ENCODE peak calls at places on chromosomes 12 and 14, in nine cellular contexts. One of them, this sample, is unnamed.

GRCh38 chr12:50650285-50650684 is 113.6 kb upstream of the ATF1 start:
- DNase-seq in RWPE1: no peak
- DNase-seq in MV-4-11: no peak
- DNase-seq in OCI-LY7: no peak
- DNase-seq in NCI-H1417: no peak
- DNase-seq in lower leg skin: no peak
- DNase-seq in astrocyte of the spinal cord: no peak
- DNase-seq in stimulated activated CD4-positive, alpha-beta T cell treated with anti-CD3 and anti-CD28 coated beads, Interleukin-1b, Interleukin-23, amount 100 ng/mL, for 24 hours: no peak
- DNase-seq in LoVo: no peak
- DNase-seq in this sample: no peak

GRCh38 chr12:4648099-4648498 is 752 bp downstream of the AKAP3 start:
- DNase-seq in stimulated activated CD4-positive, alpha-beta T cell treated with anti-CD3 and anti-CD28 coated beads, Interleukin-1b, Interleukin-23, amount 100 ng/mL, for 24 hours: no peak
- DNase-seq in LoVo: no peak
- DNase-seq in astrocyte of the spinal cord: no peak
- DNase-seq in OCI-LY7: peak
- DNase-seq in NCI-H1417: no peak
- DNase-seq in MV-4-11: peak
- DNase-seq in RWPE1: no peak
- DNase-seq in lower leg skin: no peak
- DNase-seq in this sample: peak

GRCh38 chr12:32261638-32262037 is 137.7 kb upstream of the FGD4 start:
- DNase-seq in MV-4-11: no peak
- DNase-seq in RWPE1: no peak
- DNase-seq in lower leg skin: no peak
- DNase-seq in NCI-H1417: no peak
- DNase-seq in stimulated activated CD4-positive, alpha-beta T cell treated with anti-CD3 and anti-CD28 coated beads, Interleukin-1b, Interleukin-23, amount 100 ng/mL, for 24 hours: no peak
- DNase-seq in OCI-LY7: peak
- DNase-seq in LoVo: no peak
- DNase-seq in astrocyte of the spinal cord: no peak
- DNase-seq in this sample: no peak

GRCh38 chr12:84694111-84694510 is 218.5 kb downstream of the SLC6A15 start:
- DNase-seq in OCI-LY7: no peak
- DNase-seq in RWPE1: no peak
- DNase-seq in MV-4-11: no peak
- DNase-seq in astrocyte of the spinal cord: peak
- DNase-seq in stimulated activated CD4-positive, alpha-beta T cell treated with anti-CD3 and anti-CD28 coated beads, Interleukin-1b, Interleukin-23, amount 100 ng/mL, for 24 hours: no peak
- DNase-seq in lower leg skin: no peak
- DNase-seq in NCI-H1417: no peak
- DNase-seq in LoVo: no peak
- DNase-seq in this sample: no peak

GRCh38 chr14:49207451-49207850 is 378.7 kb downstream of the RPS29 start:
- DNase-seq in NCI-H1417: no peak
- DNase-seq in stimulated activated CD4-positive, alpha-beta T cell treated with anti-CD3 and anti-CD28 coated beads, Interleukin-1b, Interleukin-23, amount 100 ng/mL, for 24 hours: no peak
- DNase-seq in astrocyte of the spinal cord: no peak
- DNase-seq in RWPE1: no peak
- DNase-seq in MV-4-11: no peak
- DNase-seq in OCI-LY7: no peak
- DNase-seq in lower leg skin: no peak
- DNase-seq in LoVo: no peak
- DNase-seq in this sample: no peak

GRCh38 chr12:84763112-84763511 is 149.5 kb downstream of the SLC6A15 start:
- DNase-seq in NCI-H1417: no peak
- DNase-seq in OCI-LY7: no peak
- DNase-seq in stimulated activated CD4-positive, alpha-beta T cell treated with anti-CD3 and anti-CD28 coated beads, Interleukin-1b, Interleukin-23, amount 100 ng/mL, for 24 hours: no peak
- DNase-seq in RWPE1: no peak
- DNase-seq in LoVo: no peak
- DNase-seq in astrocyte of the spinal cord: peak
- DNase-seq in lower leg skin: no peak
- DNase-seq in MV-4-11: no peak
- DNase-seq in this sample: no peak

GRCh38 chr12:109738878-109739665 is 25.4 kb downstream of the FAM222A start:
- DNase-seq in lower leg skin: peak
- DNase-seq in RWPE1: no peak
- DNase-seq in stimulated activated CD4-positive, alpha-beta T cell treated with anti-CD3 and anti-CD28 coated beads, Interleukin-1b, Interleukin-23, amount 100 ng/mL, for 24 hours: no peak
- DNase-seq in astrocyte of the spinal cord: no peak
- DNase-seq in LoVo: no peak
- DNase-seq in OCI-LY7: no peak
- DNase-seq in NCI-H1417: no peak
- DNase-seq in MV-4-11: no peak
- DNase-seq in this sample: no peak

GRCh38 chr12:25819713-25820112 is 138.8 kb upstream of the RASSF8 start:
- DNase-seq in OCI-LY7: no peak
- DNase-seq in lower leg skin: no peak
- DNase-seq in NCI-H1417: no peak
- DNase-seq in MV-4-11: no peak
- DNase-seq in astrocyte of the spinal cord: no peak
- DNase-seq in LoVo: no peak
- DNase-seq in RWPE1: no peak
- DNase-seq in stimulated activated CD4-positive, alpha-beta T cell treated with anti-CD3 and anti-CD28 coated beads, Interleukin-1b, Interleukin-23, amount 100 ng/mL, for 24 hours: no peak
- DNase-seq in this sample: no peak

GRCh38 chr12:130523208-130523607 is 185.5 kb downstream of the PIWIL1 start:
- DNase-seq in stimulated activated CD4-positive, alpha-beta T cell treated with anti-CD3 and anti-CD28 coated beads, Interleukin-1b, Interleukin-23, amount 100 ng/mL, for 24 hours: no peak
- DNase-seq in MV-4-11: no peak
- DNase-seq in astrocyte of the spinal cord: no peak
- DNase-seq in NCI-H1417: no peak
- DNase-seq in OCI-LY7: no peak
- DNase-seq in RWPE1: no peak
- DNase-seq in LoVo: no peak
- DNase-seq in lower leg skin: no peak
- DNase-seq in this sample: no peak

GRCh38 chr12:106291342-106291741 is 11.2 kb upstream of the TCP11L2 start:
- DNase-seq in MV-4-11: no peak
- DNase-seq in LoVo: no peak
- DNase-seq in lower leg skin: no peak
- DNase-seq in RWPE1: no peak
- DNase-seq in OCI-LY7: no peak
- DNase-seq in astrocyte of the spinal cord: no peak
- DNase-seq in NCI-H1417: no peak
- DNase-seq in stimulated activated CD4-positive, alpha-beta T cell treated with anti-CD3 and anti-CD28 coated beads, Interleukin-1b, Interleukin-23, amount 100 ng/mL, for 24 hours: no peak
- DNase-seq in this sample: no peak

GRCh38 chr14:65832431-65833253 is 420.1 kb downstream of the FUT8 start:
- DNase-seq in LoVo: no peak
- DNase-seq in MV-4-11: no peak
- DNase-seq in OCI-LY7: peak
- DNase-seq in astrocyte of the spinal cord: peak
- DNase-seq in RWPE1: no peak
- DNase-seq in lower leg skin: peak
- DNase-seq in NCI-H1417: no peak
- DNase-seq in stimulated activated CD4-positive, alpha-beta T cell treated with anti-CD3 and anti-CD28 coated beads, Interleukin-1b, Interleukin-23, amount 100 ng/mL, for 24 hours: no peak
- DNase-seq in this sample: no peak

GRCh38 chr14:91059576-91060471 is 617 bp downstream of the RPS6KA5 start:
- DNase-seq in NCI-H1417: peak
- DNase-seq in astrocyte of the spinal cord: no peak
- DNase-seq in MV-4-11: peak
- DNase-seq in LoVo: peak
- DNase-seq in RWPE1: peak
- DNase-seq in stimulated activated CD4-positive, alpha-beta T cell treated with anti-CD3 and anti-CD28 coated beads, Interleukin-1b, Interleukin-23, amount 100 ng/mL, for 24 hours: peak
- DNase-seq in lower leg skin: peak
- DNase-seq in OCI-LY7: peak
- DNase-seq in this sample: peak

GRCh38 chr12:69274861-69275260 is 35.5 kb downstream of the CPSF6 start:
- DNase-seq in astrocyte of the spinal cord: peak
- DNase-seq in stimulated activated CD4-positive, alpha-beta T cell treated with anti-CD3 and anti-CD28 coated beads, Interleukin-1b, Interleukin-23, amount 100 ng/mL, for 24 hours: no peak
- DNase-seq in MV-4-11: no peak
- DNase-seq in OCI-LY7: no peak
- DNase-seq in lower leg skin: no peak
- DNase-seq in NCI-H1417: no peak
- DNase-seq in LoVo: peak
- DNase-seq in RWPE1: no peak
- DNase-seq in this sample: no peak

GRCh38 chr14:104326848-104327247 is 188.5 kb downstream of the KIF26A start:
- DNase-seq in MV-4-11: no peak
- DNase-seq in OCI-LY7: no peak
- DNase-seq in NCI-H1417: no peak
- DNase-seq in stimulated activated CD4-positive, alpha-beta T cell treated with anti-CD3 and anti-CD28 coated beads, Interleukin-1b, Interleukin-23, amount 100 ng/mL, for 24 hours: no peak
- DNase-seq in LoVo: no peak
- DNase-seq in lower leg skin: no peak
- DNase-seq in astrocyte of the spinal cord: no peak
- DNase-seq in RWPE1: no peak
- DNase-seq in this sample: no peak

GRCh38 chr12:76020731-76021672 is 10.6 kb downstream of the PHLDA1 start:
- DNase-seq in MV-4-11: peak
- DNase-seq in LoVo: peak
- DNase-seq in lower leg skin: no peak
- DNase-seq in astrocyte of the spinal cord: peak
- DNase-seq in NCI-H1417: no peak
- DNase-seq in RWPE1: peak
- DNase-seq in OCI-LY7: no peak
- DNase-seq in stimulated activated CD4-positive, alpha-beta T cell treated with anti-CD3 and anti-CD28 coated beads, Interleukin-1b, Interleukin-23, amount 100 ng/mL, for 24 hours: no peak
- DNase-seq in this sample: peak

GRCh38 chr14:63223596-63223995 is 19.4 kb downstream of the RHOJ start:
- DNase-seq in RWPE1: no peak
- DNase-seq in OCI-LY7: no peak
- DNase-seq in stimulated activated CD4-positive, alpha-beta T cell treated with anti-CD3 and anti-CD28 coated beads, Interleukin-1b, Interleukin-23, amount 100 ng/mL, for 24 hours: no peak
- DNase-seq in lower leg skin: no peak
- DNase-seq in astrocyte of the spinal cord: no peak
- DNase-seq in LoVo: no peak
- DNase-seq in MV-4-11: no peak
- DNase-seq in NCI-H1417: no peak
- DNase-seq in this sample: no peak

GRCh38 chr12:76085159-76085868 is 829 bp upstream of the NAP1L1 start:
- DNase-seq in stimulated activated CD4-positive, alpha-beta T cell treated with anti-CD3 and anti-CD28 coated beads, Interleukin-1b, Interleukin-23, amount 100 ng/mL, for 24 hours: peak
- DNase-seq in NCI-H1417: peak
- DNase-seq in LoVo: no peak
- DNase-seq in lower leg skin: no peak
- DNase-seq in astrocyte of the spinal cord: peak
- DNase-seq in MV-4-11: peak
- DNase-seq in RWPE1: no peak
- DNase-seq in OCI-LY7: peak
- DNase-seq in this sample: no peak

GRCh38 chr12:96578526-96579125 is 89.2 kb downstream of the CFAP54 start:
- DNase-seq in LoVo: peak
- DNase-seq in MV-4-11: peak
- DNase-seq in NCI-H1417: peak
- DNase-seq in lower leg skin: no peak
- DNase-seq in RWPE1: peak
- DNase-seq in stimulated activated CD4-positive, alpha-beta T cell treated with anti-CD3 and anti-CD28 coated beads, Interleukin-1b, Interleukin-23, amount 100 ng/mL, for 24 hours: no peak
- DNase-seq in OCI-LY7: peak
- DNase-seq in astrocyte of the spinal cord: peak
- DNase-seq in this sample: peak

GRCh38 chr14:32846821-32847220 is 91.9 kb upstream of the NPAS3 start:
- DNase-seq in stimulated activated CD4-positive, alpha-beta T cell treated with anti-CD3 and anti-CD28 coated beads, Interleukin-1b, Interleukin-23, amount 100 ng/mL, for 24 hours: no peak
- DNase-seq in NCI-H1417: no peak
- DNase-seq in RWPE1: no peak
- DNase-seq in astrocyte of the spinal cord: no peak
- DNase-seq in LoVo: no peak
- DNase-seq in OCI-LY7: no peak
- DNase-seq in MV-4-11: no peak
- DNase-seq in lower leg skin: no peak
- DNase-seq in this sample: no peak

GRCh38 chr12:28130625-28131598 is 59.3 kb upstream of the CCDC91 start:
- DNase-seq in stimulated activated CD4-positive, alpha-beta T cell treated with anti-CD3 and anti-CD28 coated beads, Interleukin-1b, Interleukin-23, amount 100 ng/mL, for 24 hours: no peak
- DNase-seq in LoVo: peak
- DNase-seq in OCI-LY7: no peak
- DNase-seq in MV-4-11: no peak
- DNase-seq in NCI-H1417: no peak
- DNase-seq in RWPE1: peak
- DNase-seq in astrocyte of the spinal cord: peak
- DNase-seq in lower leg skin: no peak
- DNase-seq in this sample: no peak

GRCh38 chr12:112283541-112283940 is 98.7 kb downstream of the HECTD4 start:
- DNase-seq in OCI-LY7: no peak
- DNase-seq in RWPE1: no peak
- DNase-seq in astrocyte of the spinal cord: no peak
- DNase-seq in NCI-H1417: no peak
- DNase-seq in lower leg skin: no peak
- DNase-seq in LoVo: no peak
- DNase-seq in stimulated activated CD4-positive, alpha-beta T cell treated with anti-CD3 and anti-CD28 coated beads, Interleukin-1b, Interleukin-23, amount 100 ng/mL, for 24 hours: no peak
- DNase-seq in MV-4-11: no peak
- DNase-seq in this sample: no peak

GRCh38 chr12:68871899-68872298 is 61.1 kb downstream of the CPM start:
- DNase-seq in astrocyte of the spinal cord: peak
- DNase-seq in lower leg skin: no peak
- DNase-seq in OCI-LY7: peak
- DNase-seq in MV-4-11: peak
- DNase-seq in NCI-H1417: no peak
- DNase-seq in LoVo: no peak
- DNase-seq in stimulated activated CD4-positive, alpha-beta T cell treated with anti-CD3 and anti-CD28 coated beads, Interleukin-1b, Interleukin-23, amount 100 ng/mL, for 24 hours: no peak
- DNase-seq in RWPE1: no peak
- DNase-seq in this sample: peak

GRCh38 chr14:20327005-20327869 is 5.8 kb downstream of the CCNB1IP1 start:
- DNase-seq in astrocyte of the spinal cord: peak
- DNase-seq in RWPE1: peak
- DNase-seq in NCI-H1417: peak
- DNase-seq in OCI-LY7: peak
- DNase-seq in stimulated activated CD4-positive, alpha-beta T cell treated with anti-CD3 and anti-CD28 coated beads, Interleukin-1b, Interleukin-23, amount 100 ng/mL, for 24 hours: no peak
- DNase-seq in MV-4-11: peak
- DNase-seq in lower leg skin: no peak
- DNase-seq in LoVo: peak
- DNase-seq in this sample: peak

GRCh38 chr12:124559182-124560017 is 8.0 kb downstream of the NCOR2 start:
- DNase-seq in RWPE1: no peak
- DNase-seq in NCI-H1417: no peak
- DNase-seq in OCI-LY7: no peak
- DNase-seq in LoVo: no peak
- DNase-seq in MV-4-11: no peak
- DNase-seq in stimulated activated CD4-positive, alpha-beta T cell treated with anti-CD3 and anti-CD28 coated beads, Interleukin-1b, Interleukin-23, amount 100 ng/mL, for 24 hours: no peak
- DNase-seq in astrocyte of the spinal cord: no peak
- DNase-seq in lower leg skin: no peak
- DNase-seq in this sample: no peak

GRCh38 chr12:67534671-67535070 is 113.9 kb upstream of the DYRK2 start:
- DNase-seq in OCI-LY7: no peak
- DNase-seq in stimulated activated CD4-positive, alpha-beta T cell treated with anti-CD3 and anti-CD28 coated beads, Interleukin-1b, Interleukin-23, amount 100 ng/mL, for 24 hours: no peak
- DNase-seq in LoVo: peak
- DNase-seq in NCI-H1417: no peak
- DNase-seq in astrocyte of the spinal cord: peak
- DNase-seq in RWPE1: peak
- DNase-seq in MV-4-11: no peak
- DNase-seq in lower leg skin: no peak
- DNase-seq in this sample: no peak

GRCh38 chr14:99735189-99736135 is 51.4 kb downstream of the CYP46A1 start:
- DNase-seq in RWPE1: no peak
- DNase-seq in LoVo: no peak
- DNase-seq in OCI-LY7: no peak
- DNase-seq in NCI-H1417: no peak
- DNase-seq in lower leg skin: peak
- DNase-seq in astrocyte of the spinal cord: no peak
- DNase-seq in stimulated activated CD4-positive, alpha-beta T cell treated with anti-CD3 and anti-CD28 coated beads, Interleukin-1b, Interleukin-23, amount 100 ng/mL, for 24 hours: no peak
- DNase-seq in MV-4-11: no peak
- DNase-seq in this sample: no peak

GRCh38 chr12:128675576-128675975 is 148.2 kb downstream of the SLC15A4 start:
- DNase-seq in MV-4-11: no peak
- DNase-seq in RWPE1: no peak
- DNase-seq in lower leg skin: no peak
- DNase-seq in stimulated activated CD4-positive, alpha-beta T cell treated with anti-CD3 and anti-CD28 coated beads, Interleukin-1b, Interleukin-23, amount 100 ng/mL, for 24 hours: no peak
- DNase-seq in astrocyte of the spinal cord: no peak
- DNase-seq in LoVo: no peak
- DNase-seq in NCI-H1417: no peak
- DNase-seq in OCI-LY7: no peak
- DNase-seq in this sample: no peak

GRCh38 chr12:75478395-75478794 is 2.2 kb upstream of the GLIPR1 start:
- DNase-seq in stimulated activated CD4-positive, alpha-beta T cell treated with anti-CD3 and anti-CD28 coated beads, Interleukin-1b, Interleukin-23, amount 100 ng/mL, for 24 hours: no peak
- DNase-seq in MV-4-11: peak
- DNase-seq in astrocyte of the spinal cord: peak
- DNase-seq in LoVo: no peak
- DNase-seq in OCI-LY7: peak
- DNase-seq in NCI-H1417: no peak
- DNase-seq in lower leg skin: no peak
- DNase-seq in RWPE1: no peak
- DNase-seq in this sample: peak

This sample was measured in AML-193.